ENCODE peak calls at places on chromosomes 13 and 19, in ten cellular contexts. Q, M, K, R, F, L, Y, D, P and C are unnamed samples.

GRCh38 chr19:5585461-5586299 is 17.9 kb upstream of the TINCR start:
- DNase-seq in Q (no peak), M (no peak), K (no peak), R (no peak), F (no peak), L (peak), Y (no peak), D (no peak), P (peak), C (peak)

GRCh38 chr13:88464851-88465250 is 793.7 kb downstream of the SLITRK5 start:
- DNase-seq in Q (no peak), M (no peak), K (no peak), R (no peak), F (no peak), L (no peak), Y (no peak), D (no peak), P (no peak), C (no peak)

GRCh38 chr13:41244555-41244954 is 18.8 kb downstream of the MTRF1 start:
- DNase-seq in Q (peak), M (no peak), K (no peak), R (no peak), F (no peak), L (no peak), Y (no peak), D (no peak), P (no peak), C (no peak)

GRCh38 chr19:29376855-29377354 is 148.9 kb upstream of the VSTM2B start:
- DNase-seq in Q (no peak), M (no peak), K (no peak), R (no peak), F (no peak), L (peak), Y (no peak), D (no peak), P (no peak), C (peak)

GRCh38 chr13:68692049-68692448 is 1415.6 kb upstream of the ATXN8OS start:
- DNase-seq in Q (no peak), M (no peak), K (no peak), R (no peak), F (no peak), L (no peak), Y (no peak), D (no peak), P (no peak), C (no peak)

GRCh38 chr13:80469841-80470378 is 129.0 kb upstream of the SPRY2 start:
- DNase-seq in Q (peak), M (no peak), K (peak), R (peak), F (peak), L (peak), Y (no peak), D (no peak), P (no peak), C (peak)

GRCh38 chr13:21232196-21232595 is 55.7 kb downstream of the MRPL57 start:
- DNase-seq in Q (peak), M (no peak), K (no peak), R (no peak), F (peak), L (no peak), Y (no peak), D (no peak), P (no peak), C (peak)

GRCh38 chr19:40691421-40692211 is 1.2 kb upstream of the NUMBL start:
- DNase-seq in Q (no peak), M (no peak), K (no peak), R (no peak), F (no peak), L (no peak), Y (peak), D (no peak), P (peak), C (no peak)

GRCh38 chr13:109126973-109127615 is 497.7 kb downstream of the MYO16 start:
- DNase-seq in Q (no peak), M (no peak), K (no peak), R (no peak), F (no peak), L (no peak), Y (no peak), D (no peak), P (peak), C (no peak)

GRCh38 chr13:74870865-74871264 is 611.1 kb downstream of the TBC1D4 start:
- DNase-seq in Q (peak), M (no peak), K (no peak), R (no peak), F (peak), L (no peak), Y (no peak), D (no peak), P (no peak), C (no peak)

GRCh38 chr13:95882121-95882520 is 171.1 kb downstream of the UGGT2 start:
- DNase-seq in Q (no peak), M (no peak), K (no peak), R (no peak), F (no peak), L (no peak), Y (no peak), D (no peak), P (no peak), C (no peak)

GRCh38 chr13:52599037-52599852 is 43.0 kb upstream of the HNRNPA1L2 start:
- DNase-seq in Q (peak), M (no peak), K (no peak), R (no peak), F (peak), L (no peak), Y (no peak), D (no peak), P (peak), C (no peak)

DNA sequence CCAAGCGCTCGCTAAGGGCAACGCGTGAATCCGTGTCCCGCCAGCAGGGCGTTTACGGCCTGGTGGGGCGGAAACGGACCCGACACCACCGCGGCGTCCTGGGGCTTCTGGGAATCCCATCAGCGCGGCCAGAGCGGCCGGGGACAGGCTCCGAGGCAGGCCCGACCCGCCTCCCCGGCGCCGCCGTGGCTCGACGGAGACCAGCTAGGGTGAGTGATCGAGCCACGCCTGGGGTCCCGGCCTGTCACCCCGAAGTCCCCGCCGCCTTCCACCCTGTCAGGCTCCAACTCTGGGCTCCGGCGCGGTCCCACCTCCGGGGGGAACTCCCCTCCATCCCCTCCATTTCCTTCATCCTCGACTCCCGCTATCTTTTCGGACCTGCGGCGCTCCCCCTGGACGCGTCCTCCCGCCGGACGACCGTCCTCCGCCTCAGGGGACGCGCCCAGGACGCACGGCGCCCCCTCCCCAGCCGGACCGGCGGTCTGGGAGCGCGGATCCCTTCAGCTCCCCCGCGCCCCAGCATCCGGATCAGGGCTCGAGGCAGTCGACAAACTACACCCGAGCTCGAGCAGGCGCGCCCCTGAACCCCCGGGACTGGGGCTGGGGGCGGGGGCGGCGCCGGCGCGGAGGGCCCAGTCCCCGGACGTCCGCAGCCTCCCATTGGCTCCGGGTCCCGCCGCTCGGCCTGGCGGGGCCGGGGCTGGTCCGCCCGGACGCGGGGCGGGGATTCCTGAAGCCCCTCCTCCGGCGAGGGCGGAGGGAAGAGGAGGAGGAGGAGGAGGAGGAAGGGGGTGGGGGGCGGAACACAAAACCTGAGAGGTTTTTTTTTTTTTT is 643 bp upstream of the BICRA start:
- DNase-seq in Q (peak), M (peak), K (peak), R (peak), F (peak), L (peak), Y (peak), D (peak), P (peak), C (peak)
- TF ChIP-seq CTCF in Q (peak), M (peak), K (peak), R (peak), F (peak), L (peak), Y (no peak), D (no peak), P (no peak), C (no peak)

GRCh38 chr19:46299695-46300094 is 2.9 kb downstream of the HIF3A start:
- DNase-seq in Q (no peak), M (no peak), K (no peak), R (no peak), F (no peak), L (no peak), Y (no peak), D (no peak), P (no peak), C (no peak)

GRCh38 chr19:46299004-46299509 is 2.2 kb downstream of the HIF3A start:
- DNase-seq in Q (peak), M (no peak), K (peak), R (peak), F (peak), L (peak), Y (no peak), D (peak), P (no peak), C (peak)

GRCh38 chr19:46296722-46297431 is at the start of gene HIF3A:
- DNase-seq in Q (no peak), M (no peak), K (peak), R (no peak), F (peak), L (peak), Y (no peak), D (no peak), P (peak), C (no peak)

GRCh38 chr19:46298477-46299003 is 1.7 kb downstream of the HIF3A start:
- DNase-seq in Q (no peak), M (no peak), K (no peak), R (no peak), F (no peak), L (no peak), Y (no peak), D (no peak), P (no peak), C (no peak)

GRCh38 chr19:46297700-46298476 is 1.0 kb downstream of the HIF3A start:
- DNase-seq in Q (peak), M (no peak), K (peak), R (peak), F (peak), L (peak), Y (no peak), D (no peak), P (peak), C (peak)
- H3K4me3 ChIP-seq in Q (peak), M (no peak), K (peak), R (peak), F (peak), L (no peak), Y (no peak), D (no peak), P (peak), C (peak)

GRCh38 chr13:45370922-45371406 is 30.0 kb upstream of the TPT1 start:
- DNase-seq in Q (peak), M (no peak), K (peak), R (peak), F (peak), L (peak), Y (peak), D (no peak), P (peak), C (peak)
- TF ChIP-seq CTCF in Q (peak), M (peak), K (peak), R (peak), F (peak), L (peak), Y (peak), D (no peak), P (peak), C (no peak)

DNA sequence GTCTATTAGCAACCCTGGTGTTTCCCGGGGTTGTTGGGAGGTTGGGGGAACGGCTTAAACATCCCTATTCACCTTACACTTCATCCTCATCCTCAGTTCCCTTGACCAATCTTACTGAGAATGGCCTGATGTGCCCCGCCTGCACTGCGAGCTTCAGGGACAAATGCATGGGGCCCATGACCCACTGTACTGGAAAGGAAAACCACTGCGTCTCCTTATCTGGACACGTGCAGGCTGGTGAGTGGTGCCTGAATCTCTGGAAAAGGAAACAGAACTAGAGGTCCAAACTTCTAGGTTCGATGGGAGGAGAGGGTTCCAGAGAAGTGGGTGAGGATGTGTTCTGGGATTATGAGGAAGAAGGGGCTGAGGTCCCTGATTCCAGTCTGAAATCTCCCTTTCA is 5.9 kb downstream of the PINLYP start:
- DNase-seq in Q (no peak), M (no peak), K (no peak), R (no peak), F (no peak), L (no peak), Y (no peak), D (no peak), P (no peak), C (no peak)
- H3K4me3 ChIP-seq in Q (no peak), M (no peak), K (peak), R (peak), F (no peak), L (no peak), Y (no peak), D (no peak), P (peak), C (no peak)